ENCODE peak calls at places on chromosomes 13 and 19, in eight cellular contexts. N, D, Y, Z, M, V, H and U are unnamed samples.

GRCh38 chr13:33524086-33524485 is 238.5 kb upstream of the STARD13 start:
- DNase-seq in N (no peak), D (no peak), Y (peak; percentile 29), Z (peak; percentile 92), M (no peak), V (no peak), H (peak; percentile 74), U (no peak)

GRCh38 chr19:49652723-49653465 is 10.9 kb downstream of the SCAF1 start:
- DNase-seq in N (no peak), D (no peak), Y (no peak), Z (no peak), M (no peak), V (peak; percentile 6), H (no peak), U (no peak)

GRCh38 chr19:43779147-43779819 is 1.5 kb downstream of the KCNN4 start:
- DNase-seq in N (no peak), D (no peak), Y (peak; percentile 51), Z (no peak), M (no peak), V (no peak), H (no peak), U (no peak)

GRCh38 chr19:4326837-4327251 is 11.8 kb downstream of the STAP2 start:
- DNase-seq in N (no peak), D (no peak), Y (no peak), Z (no peak), M (no peak), V (peak; percentile 41), H (no peak), U (peak; percentile 71)

GRCh38 chr19:1295169-1296012 is 9.7 kb downstream of the EFNA2 start:
- DNase-seq in N (no peak), D (no peak), Y (no peak), Z (no peak), M (no peak), V (peak; percentile 47), H (no peak), U (no peak)

GRCh38 chr19:29483944-29484581 is 41.7 kb upstream of the VSTM2B start:
- DNase-seq in N (no peak), D (no peak), Y (no peak), Z (no peak), M (no peak), V (no peak), H (no peak), U (no peak)

GRCh38 chr19:45424191-45425058 is 708 bp upstream of the ERCC1 start:
- DNase-seq in N (peak; percentile 25), D (peak; percentile 84), Y (peak; percentile 97), Z (peak; percentile 98), M (peak; percentile 19), V (peak; percentile 37), H (peak; percentile 97), U (peak; percentile 87)

GRCh38 chr19:18514800-18515682 is 6.8 kb downstream of the ELL start:
- DNase-seq in N (peak; percentile 29), D (peak; percentile 89), Y (no peak), Z (peak; percentile 67), M (peak; percentile 64), V (peak; percentile 66), H (no peak), U (peak; percentile 79)

GRCh38 chr19:13579388-13580060 is 73.2 kb upstream of the CACNA1A start:
- DNase-seq in N (no peak), D (no peak), Y (no peak), Z (peak; percentile 65), M (no peak), V (no peak), H (peak; percentile 18), U (no peak)

GRCh38 chr13:82803341-82803740 is 1078.9 kb downstream of the SLITRK1 start:
- DNase-seq in N (no peak), D (no peak), Y (peak; percentile 26), Z (no peak), M (no peak), V (no peak), H (no peak), U (no peak)

GRCh38 chr19:4495471-4495870 is 22.8 kb downstream of the PLIN4 start:
- DNase-seq in N (no peak), D (no peak), Y (peak; percentile 32), Z (no peak), M (no peak), V (no peak), H (no peak), U (no peak)

GRCh38 chr19:49921871-49922755 is 6.9 kb upstream of the ATF5 start:
- DNase-seq in N (no peak), D (peak; percentile 63), Y (peak; percentile 50), Z (peak; percentile 81), M (no peak), V (no peak), H (peak; percentile 55), U (no peak)

GRCh38 chr13:20197361-20197834 is 4.7 kb upstream of the GJB2 start:
- DNase-seq in N (no peak), D (no peak), Y (peak; percentile 67), Z (peak; percentile 56), M (no peak), V (peak; percentile 24), H (peak; percentile 43), U (no peak)

GRCh38 chr13:99382428-99383133 is 75.4 kb upstream of the GPR183 start:
- DNase-seq in N (no peak), D (no peak), Y (peak; percentile 14), Z (no peak), M (no peak), V (peak; percentile 59), H (no peak), U (no peak)

GRCh38 chr19:39053276-39054090 is 21.1 kb upstream of the FBXO27 start:
- DNase-seq in N (no peak), D (no peak), Y (no peak), Z (no peak), M (no peak), V (no peak), H (no peak), U (no peak)

GRCh38 chr19:17303940-17304267 is 679 bp upstream of the ABHD8 start:
- DNase-seq in N (no peak), D (peak; percentile 63), Y (no peak), Z (no peak), M (no peak), V (no peak), H (no peak), U (no peak)

GRCh38 chr19:33883869-33884519 is 87.3 kb downstream of the KCTD15 start:
- DNase-seq in N (no peak), D (peak; percentile 57), Y (no peak), Z (no peak), M (peak; percentile 19), V (no peak), H (peak; percentile 60), U (peak; percentile 63)

GRCh38 chr19:45581576-45581975 is 3.0 kb downstream of the OPA3 start:
- DNase-seq in N (no peak), D (no peak), Y (peak; percentile 81), Z (no peak), M (no peak), V (no peak), H (peak; percentile 39), U (no peak)

GRCh38 chr19:49700563-49700962 is 9.6 kb downstream of the CPT1C start:
- DNase-seq in N (no peak), D (no peak), Y (no peak), Z (no peak), M (no peak), V (no peak), H (no peak), U (no peak)

GRCh38 chr19:18798384-18799352 is 7.6 kb upstream of the COMP start:
- DNase-seq in N (peak; percentile 10), D (no peak), Y (no peak), Z (no peak), M (peak; percentile 54), V (no peak), H (no peak), U (no peak)

GRCh38 chr13:72284791-72285190 is 417.8 kb upstream of the DACH1 start:
- DNase-seq in N (no peak), D (no peak), Y (no peak), Z (no peak), M (no peak), V (no peak), H (peak; percentile 37), U (no peak)

GRCh38 chr13:26726684-26727083 is 33.9 kb downstream of the GPR12 start:
- DNase-seq in N (no peak), D (no peak), Y (no peak), Z (no peak), M (no peak), V (no peak), H (no peak), U (no peak)

GRCh38 chr19:41995959-41996797 is 2.1 kb upstream of the ATP1A3 start:
- DNase-seq in N (no peak), D (no peak), Y (no peak), Z (no peak), M (peak; percentile 49), V (no peak), H (no peak), U (no peak)

GRCh38 chr19:55112781-55113569 is 4.5 kb downstream of the PPP1R12C start:
- DNase-seq in N (no peak), D (no peak), Y (no peak), Z (no peak), M (no peak), V (no peak), H (no peak), U (no peak)

GRCh38 chr19:4910594-4911273 is 1.4 kb downstream of the UHRF1 start:
- DNase-seq in N (no peak), D (no peak), Y (no peak), Z (peak; percentile 64), M (no peak), V (no peak), H (peak; percentile 86), U (no peak)

GRCh38 chr19:42345191-42345812 is 19.9 kb downstream of the MEGF8 start:
- DNase-seq in N (no peak), D (no peak), Y (no peak), Z (peak; percentile 38), M (no peak), V (no peak), H (no peak), U (no peak)